ENCODE peak calls at places on chromosomes 11 and 22, in six cellular contexts. F is IMR-90, A is H1, Q is HepG2, M is K562, J is SK-N-SH. U is an unnamed sample.

GRCh38 chr11:123525072-123525471 is 95.0 kb downstream of the GRAMD1B start:
- DNase-seq in A (no peak), J (no peak), F (no peak), Q (no peak), M (no peak), U (no peak)

GRCh38 chr11:36155770-36156485 is 133.3 kb downstream of the COMMD9 start:
- DNase-seq in Q (no peak), F (peak), M (no peak), A (no peak), J (no peak), U (no peak)

GRCh38 chr11:76577921-76578654 is 92.5 kb downstream of the LRRC32 start:
- DNase-seq in F (no peak), A (no peak), J (peak), Q (no peak), M (no peak), U (no peak)

GRCh38 chr22:18148508-18148965 is 1.4 kb upstream of the USP18 start:
- DNase-seq in J (no peak), Q (peak), F (no peak), M (peak), A (no peak), U (no peak)

GRCh38 chr11:36455658-36456111 is 54.4 kb downstream of the TRAF6 start:
- DNase-seq in F (peak), J (peak), Q (no peak), M (no peak), A (no peak), U (no peak)

GRCh38 chr22:27879923-27880322 is 39.1 kb downstream of the PITPNB start:
- DNase-seq in Q (peak), J (peak), F (peak), A (no peak), M (peak), U (no peak)

GRCh38 chr11:100632970-100633452 is 54.1 kb upstream of the ARHGAP42 start:
- DNase-seq in F (peak), Q (peak), A (no peak), M (no peak), J (no peak), U (no peak)

GRCh38 chr11:27350503-27350902 is 12.5 kb downstream of the CCDC34 start:
- DNase-seq in M (no peak), F (no peak), J (no peak), Q (no peak), A (no peak), U (no peak)

GRCh38 chr11:114153224-114153623 is 93.7 kb downstream of the ZBTB16 start:
- DNase-seq in A (no peak), J (no peak), Q (no peak), F (no peak), M (no peak), U (no peak)

GRCh38 chr11:35247428-35247827 is 108.5 kb downstream of the CD44 start:
- DNase-seq in J (no peak), Q (no peak), A (no peak), M (no peak), F (no peak), U (no peak)

GRCh38 chr22:39546889-39547586 is 14.5 kb upstream of the RPS19BP1 start:
- DNase-seq in J (no peak), Q (no peak), M (no peak), A (no peak), F (peak), U (no peak)

GRCh38 chr11:28849053-28849452 is 740.9 kb downstream of the METTL15 start:
- DNase-seq in A (no peak), F (no peak), M (no peak), Q (no peak), J (no peak), U (no peak)

GRCh38 chr22:32644252-32645100 is 157.0 kb upstream of the TIMP3 start:
- DNase-seq in J (no peak), M (no peak), F (peak), A (no peak), Q (peak), U (no peak)

GRCh38 chr11:13972033-13972910 is 9.7 kb downstream of the SPON1 start:
- DNase-seq in F (peak), Q (no peak), M (no peak), J (no peak), A (no peak), U (no peak)

GRCh38 chr11:134041349-134041748 is 27.5 kb upstream of the JAM3 start:
- DNase-seq in J (no peak), Q (no peak), M (no peak), A (no peak), F (no peak), U (no peak)

GRCh38 chr11:68685656-68686380 is 1.5 kb downstream of the GAL start:
- DNase-seq in M (peak), Q (no peak), J (peak), F (no peak), A (no peak), U (no peak)

GRCh38 chr11:111841370-111842053 is 29.9 kb downstream of the ALG9 start:
- DNase-seq in M (peak), F (peak), A (peak), J (peak), Q (peak), U (peak)

GRCh38 chr11:79304599-79305212 is 136.1 kb downstream of the TENM4 start:
- DNase-seq in A (no peak), M (no peak), J (no peak), Q (no peak), F (no peak), U (no peak)

GRCh38 chr22:38069372-38070249 is 12.4 kb downstream of the PICK1 start:
- DNase-seq in M (peak), A (no peak), J (peak), Q (no peak), F (peak), U (no peak)

GRCh38 chr11:102422817-102423725 is 29.5 kb downstream of the TMEM123 start:
- DNase-seq in M (no peak), J (no peak), A (no peak), F (no peak), Q (no peak), U (no peak)

GRCh38 chr11:69010964-69011623 is 2.0 kb downstream of the MRGPRF start:
- DNase-seq in A (peak), J (peak), Q (no peak), M (peak), F (peak), U (no peak)

GRCh38 chr11:33500331-33500730 is 200.3 kb downstream of the C11orf91 start:
- DNase-seq in A (no peak), J (no peak), Q (no peak), F (peak), M (no peak), U (no peak)

GRCh38 chr11:66268953-66269906 is 791 bp downstream of the RAB1B start:
- DNase-seq in Q (peak), J (peak), M (peak), F (peak), A (peak), U (no peak)

GRCh38 chr11:67996622-67997459 is 7.1 kb downstream of the UNC93B1 start:
- DNase-seq in Q (no peak), M (peak), A (peak), F (no peak), J (peak), U (no peak)

GRCh38 chr11:108319541-108320145 is 96.8 kb downstream of the ATM start:
- DNase-seq in A (no peak), M (no peak), J (no peak), Q (no peak), F (peak), U (no peak)

GRCh38 chr11:118143661-118144185 is 8.9 kb downstream of the SCN4B start:
- DNase-seq in J (no peak), A (no peak), M (no peak), F (no peak), Q (no peak), U (no peak)

GRCh38 chr11:118139578-118139977 is 13.0 kb downstream of the SCN4B start:
- DNase-seq in Q (no peak), J (no peak), F (no peak), M (no peak), A (no peak), U (no peak)

GRCh38 chr11:118142809-118143208 is 9.8 kb downstream of the SCN4B start:
- DNase-seq in Q (no peak), F (no peak), M (no peak), A (no peak), J (no peak), U (no peak)

GRCh38 chr11:118144301-118144701 is 8.3 kb downstream of the SCN4B start:
- DNase-seq in F (no peak), J (no peak), Q (no peak), M (no peak), A (no peak), U (no peak)

GRCh38 chr11:118142081-118142480 is 10.5 kb downstream of the SCN4B start:
- DNase-seq in F (no peak), A (no peak), M (no peak), Q (no peak), J (no peak), U (no peak)
- TF ChIP-seq RFX5 in F (no peak), A (no peak), M (no peak), Q (no peak), J (no peak), U (no peak)

GRCh38 chr11:85664561-85665481 is at the start of gene CREBZF:
- DNase-seq in Q (peak), F (peak), M (peak), J (peak), A (peak), U (peak)

GRCh38 chr11:85663781-85664560 is 958 bp downstream of the CREBZF start:
- DNase-seq in A (peak), F (peak), M (peak), J (peak), Q (peak), U (no peak)

GRCh38 chr11:85665756-85666155 is 827 bp upstream of the CREBZF start:
- DNase-seq in J (no peak), A (no peak), F (no peak), Q (no peak), M (no peak), U (no peak)

GRCh38 chr11:85661972-85662664 is 2.8 kb downstream of the CREBZF start:
- DNase-seq in J (no peak), F (peak), A (no peak), Q (no peak), M (no peak), U (no peak)

DNA sequence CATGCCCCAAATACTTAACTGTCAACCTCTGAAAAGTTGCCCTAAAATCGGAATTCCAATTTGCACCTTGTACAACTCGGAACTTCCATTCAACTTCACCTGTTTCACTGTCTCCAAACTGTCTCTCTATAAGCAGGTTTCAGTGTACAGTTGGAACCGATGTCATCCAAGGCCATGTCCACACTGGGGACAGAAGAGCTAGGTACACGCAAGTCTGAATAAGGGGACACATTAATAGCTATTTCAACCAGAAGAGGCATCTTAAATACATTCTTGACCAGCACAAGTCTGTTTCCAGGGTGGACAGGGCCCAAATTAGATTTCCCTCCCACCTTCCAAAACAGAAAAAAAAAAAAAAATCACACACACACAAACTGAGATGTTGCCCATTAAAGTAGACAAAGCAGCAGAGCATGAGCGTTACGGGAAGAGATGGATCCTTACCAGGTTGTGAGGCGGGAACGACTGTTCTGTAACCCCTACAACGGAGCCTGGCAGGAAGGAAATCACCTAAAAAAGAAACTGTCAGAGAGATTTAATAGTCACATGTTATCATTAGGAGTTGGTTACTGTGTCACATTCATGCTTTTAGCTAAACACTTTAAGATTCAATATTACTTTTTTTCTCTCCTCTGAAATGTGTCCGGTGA is 1.7 kb downstream of the CREBZF start:
- DNase-seq in J (no peak), Q (no peak), F (no peak), A (no peak), M (no peak), U (no peak)
- H3K9ac ChIP-seq in J (peak), Q (peak), F (peak), A (peak), M (peak), U (peak)

GRCh38 chr11:44940424-44940823 is 10.3 kb downstream of the TP53I11 start:
- DNase-seq in M (no peak), Q (no peak), J (no peak), A (no peak), F (no peak), U (no peak)
- TF ChIP-seq RFX5 in M (no peak), Q (no peak), J (no peak), A (no peak), F (no peak), U (no peak)

GRCh38 chr22:21725956-21726649 is 9.5 kb downstream of the YPEL1 start:
- DNase-seq in J (no peak), A (no peak), M (peak), F (no peak), Q (no peak), U (no peak)
- H3K9ac ChIP-seq in J (no peak), A (no peak), M (peak), F (no peak), Q (no peak), U (no peak)

GRCh38 chr11:48001438-48002021 is 21.2 kb downstream of the PTPRJ start:
- DNase-seq in Q (no peak), F (peak), A (no peak), J (no peak), M (no peak), U (no peak)

GRCh38 chr11:48000432-48000831 is 20.1 kb downstream of the PTPRJ start:
- DNase-seq in A (no peak), J (no peak), Q (no peak), M (no peak), F (no peak), U (no peak)

GRCh38 chr11:47998345-47998732 is 18.0 kb downstream of the PTPRJ start:
- DNase-seq in M (no peak), F (no peak), Q (no peak), J (no peak), A (no peak), U (no peak)

GRCh38 chr11:47997063-47998053 is 17.0 kb downstream of the PTPRJ start:
- DNase-seq in F (no peak), A (no peak), M (no peak), Q (no peak), J (no peak), U (no peak)

DNA sequence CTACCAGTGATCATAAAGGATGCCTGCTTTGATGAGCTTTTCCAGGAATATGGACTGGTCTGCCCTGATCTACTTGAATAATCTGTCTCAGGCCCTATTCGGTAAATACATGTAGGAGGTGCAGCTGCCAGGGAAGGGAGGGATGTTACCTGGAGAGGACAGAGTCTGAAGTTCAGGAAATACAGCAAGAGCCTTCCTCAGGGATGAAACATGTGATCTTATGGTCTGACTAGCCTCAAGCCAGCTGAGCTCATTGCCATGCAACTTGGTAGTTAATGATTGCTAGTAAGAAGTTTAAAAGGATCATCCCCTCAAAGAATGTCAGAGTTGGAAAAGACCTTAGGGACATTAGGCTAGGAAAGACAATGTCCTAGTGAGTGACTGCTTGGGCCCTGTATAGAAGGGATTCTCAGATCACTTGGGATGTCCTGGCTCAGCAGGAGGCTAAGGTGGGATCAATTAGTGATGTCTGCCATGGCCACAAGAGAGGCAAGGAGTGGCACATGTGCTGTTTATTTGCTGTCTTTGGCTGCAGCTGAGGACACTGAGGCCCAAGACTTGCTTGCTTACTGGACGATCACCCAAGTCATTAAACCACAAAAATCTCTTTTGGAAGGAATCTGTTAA is 18.5 kb downstream of the PTPRJ start:
- DNase-seq in J (no peak), Q (peak), A (no peak), M (no peak), F (no peak), U (no peak)
- TF ChIP-seq RFX5 in J (no peak), Q (no peak), A (no peak), M (no peak), F (no peak), U (no peak)

DNA sequence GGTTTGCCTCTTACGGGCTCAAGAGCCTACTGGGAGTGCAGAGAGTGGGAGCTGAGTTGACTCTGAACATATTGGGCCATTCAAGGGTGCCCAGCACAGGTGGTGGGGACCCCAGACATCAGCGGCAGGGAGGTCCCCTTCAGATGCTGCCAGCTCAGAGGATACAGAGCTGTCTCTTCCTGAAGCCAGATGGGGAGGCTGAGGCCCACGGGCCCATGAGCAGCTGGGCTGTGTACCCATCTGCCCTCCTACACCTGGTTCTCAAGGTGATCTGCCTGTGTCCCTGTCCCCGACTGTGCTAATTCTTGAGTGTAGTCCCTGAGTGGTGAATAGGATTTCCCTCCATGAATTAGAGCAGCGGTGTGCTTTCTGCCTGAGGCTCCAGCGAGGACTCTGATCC is 76.3 kb downstream of the MICAL2 start:
- DNase-seq in A (no peak), Q (no peak), J (no peak), F (no peak), M (no peak), U (no peak)
- H3K9ac ChIP-seq in A (no peak), Q (no peak), J (peak), F (peak), M (peak), U (no peak)

DNA sequence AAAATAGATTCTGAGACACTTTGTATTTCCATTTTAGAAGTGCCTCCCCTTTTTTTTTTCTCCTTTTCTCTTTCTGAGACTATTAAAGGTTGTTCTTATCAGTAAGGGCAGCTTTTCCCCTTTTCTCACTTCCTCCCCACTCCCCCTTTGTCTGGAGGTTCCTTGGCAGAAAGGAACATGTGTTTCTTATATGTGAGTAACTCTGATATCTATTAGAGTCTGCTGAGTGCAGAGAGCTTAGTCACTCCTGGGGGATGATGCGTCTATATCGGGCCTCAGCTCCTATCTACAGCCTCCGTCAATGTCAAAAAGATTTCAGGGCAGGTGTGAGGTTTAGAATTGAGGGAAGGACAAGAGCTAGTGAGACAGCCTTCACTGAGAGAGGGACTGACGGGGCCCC is 489.4 kb downstream of the NTM start:
- DNase-seq in F (peak), Q (no peak), M (no peak), A (no peak), J (no peak), U (no peak)
- TF ChIP-seq RFX5 in F (no peak), Q (no peak), M (no peak), A (no peak), J (no peak), U (no peak)

GRCh38 chr11:578276-579035 is 2.2 kb downstream of the PHRF1 start:
- DNase-seq in Q (no peak), F (no peak), J (no peak), M (no peak), A (no peak), U (no peak)

GRCh38 chr11:581342-581741 is 5.1 kb downstream of the PHRF1 start:
- DNase-seq in A (no peak), M (no peak), F (no peak), J (no peak), Q (no peak), U (no peak)

GRCh38 chr11:581752-582151 is 5.5 kb downstream of the PHRF1 start:
- DNase-seq in J (no peak), M (no peak), A (no peak), F (no peak), Q (no peak), U (no peak)

GRCh38 chr11:577611-577894 is 1.3 kb downstream of the PHRF1 start:
- DNase-seq in A (no peak), M (no peak), J (no peak), Q (no peak), F (no peak), U (no peak)

GRCh38 chr11:579830-580601 is 3.7 kb downstream of the PHRF1 start:
- DNase-seq in F (peak), A (no peak), J (no peak), M (no peak), Q (peak), U (no peak)
- H3K9ac ChIP-seq in F (no peak), A (no peak), J (no peak), M (peak), Q (peak), U (no peak)